ENCODE peak calls at places on chromosomes 13 and 19, in four cellular contexts. H is GM23338, X is body of pancreas, V is upper lobe of right lung. Q is an unnamed sample.

GRCh38 chr19:12777217-12778019 is 2.1 kb upstream of the HOOK2 start:
- DNase-seq in H (peak; percentile 93), X (peak; percentile 81), V (peak; percentile 93), Q (peak; percentile 80)

GRCh38 chr19:46818812-46819211 is 30.4 kb upstream of the SLC1A5 start:
- DNase-seq in H (peak; percentile 69), X (no peak), V (no peak), Q (peak; percentile 28)

GRCh38 chr13:50156140-50156539 is 140.9 kb downstream of the KCNRG start:
- DNase-seq in H (no peak), X (no peak), V (no peak), Q (peak; percentile 59)

GRCh38 chr19:24052811-24053210 is 34.2 kb upstream of the ZNF254 start:
- DNase-seq in H (no peak), X (no peak), V (no peak), Q (peak; percentile 59)

GRCh38 chr13:48585456-48585840 is 52.6 kb upstream of the RCBTB2 start:
- DNase-seq in H (peak; percentile 13), X (peak; percentile 44), V (no peak), Q (peak; percentile 54)

GRCh38 chr13:42569576-42570344 is 4.2 kb upstream of the TNFSF11 start:
- DNase-seq in H (no peak), X (no peak), V (no peak), Q (no peak)

GRCh38 chr13:29801737-29802305 is 48.6 kb downstream of the UBL3 start:
- DNase-seq in H (peak; percentile 33), X (no peak), V (peak; percentile 65), Q (peak; percentile 10)

GRCh38 chr13:29754486-29754806 is 96.0 kb downstream of the UBL3 start:
- DNase-seq in H (peak; percentile 79), X (no peak), V (no peak), Q (peak; percentile 48)

GRCh38 chr19:1239420-1239795 is 1.6 kb upstream of the CBARP start:
- DNase-seq in H (no peak), X (no peak), V (no peak), Q (no peak)

GRCh38 chr19:1239796-1240737 is 1.5 kb upstream of the ATP5F1D start:
- DNase-seq in H (peak; percentile 94), X (peak; percentile 83), V (peak; percentile 93), Q (peak; percentile 94)

GRCh38 chr19:1238373-1239303 is 833 bp upstream of the CBARP start:
- DNase-seq in H (no peak), X (no peak), V (peak; percentile 65), Q (no peak)

GRCh38 chr19:1241417-1242095 is at the start of gene ATP5F1D:
- DNase-seq in H (peak; percentile 98), X (peak; percentile 95), V (peak; percentile 98), Q (peak; percentile 95)

DNA sequence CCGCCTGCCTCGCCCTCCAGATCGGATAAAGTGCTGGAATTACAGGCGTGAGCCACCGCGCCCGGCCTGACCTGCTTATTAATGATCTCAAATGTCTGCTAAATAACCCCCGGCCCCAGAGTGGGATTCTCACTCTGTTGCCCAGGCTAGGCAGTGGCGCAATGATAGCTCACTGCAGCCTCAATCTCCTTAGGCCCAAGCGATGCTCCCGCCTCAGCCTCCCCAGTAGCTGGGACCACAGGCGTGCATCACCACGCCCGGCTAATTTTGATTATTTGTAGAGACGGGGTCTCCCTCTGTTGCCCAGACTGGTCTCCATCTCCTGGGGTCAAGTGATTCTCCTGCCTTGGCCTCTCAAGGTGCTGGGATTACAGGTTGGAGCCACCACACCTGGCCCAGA is 626 bp upstream of the ATP5F1D start:
- DNase-seq in H (no peak), X (no peak), V (no peak), Q (no peak)
- H3K4me3 ChIP-seq in H (peak overlapping the region; percentile 95), X (no peak overlapping the region), V (peak overlapping the region; percentile 88), Q (no peak overlapping the region)

DNA sequence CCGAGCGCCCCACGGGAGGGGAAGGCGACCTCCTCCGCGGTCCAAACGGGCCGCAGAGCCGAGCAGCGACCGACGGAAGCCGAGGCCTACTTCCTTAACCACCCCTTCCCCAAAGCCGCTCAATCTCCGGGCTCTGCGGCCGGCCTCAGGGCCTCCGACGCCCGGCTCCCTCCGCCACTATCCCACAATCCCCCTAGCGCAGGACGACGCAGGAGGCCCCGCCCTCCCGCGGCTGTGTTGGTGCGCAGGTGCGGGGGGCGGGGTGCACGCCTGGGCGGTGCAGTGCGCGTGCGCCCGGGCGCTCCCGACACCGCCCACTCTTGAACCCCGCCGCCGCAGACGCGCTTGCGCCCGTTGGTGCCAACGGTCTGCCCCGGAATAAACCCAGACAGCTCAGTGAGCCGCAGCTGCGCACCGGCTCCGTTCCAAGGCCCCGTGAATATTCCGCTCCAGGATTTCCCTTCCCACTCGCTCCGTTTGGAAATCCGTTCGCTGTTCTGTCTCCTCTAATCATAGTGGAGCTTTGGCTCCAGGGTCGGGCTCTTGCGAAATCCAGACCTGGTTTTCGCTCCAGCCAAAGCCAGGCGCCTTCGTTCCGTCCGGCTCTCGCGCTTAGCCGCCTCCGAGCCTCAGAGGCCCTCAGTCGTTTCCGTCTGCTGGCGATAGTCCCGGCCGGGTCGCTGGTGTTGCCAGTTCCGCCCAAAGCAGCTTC is at the start of gene PPP6R1:
- DNase-seq in H (peak; percentile 97), X (peak; percentile 98), V (peak; percentile 98), Q (peak; percentile 100)
- TF ChIP-seq CTCF in H (no peak), X (no peak), V (no peak), Q (no peak)

GRCh38 chr19:1672038-1672768 is 19.8 kb upstream of the TCF3 start:
- DNase-seq in H (peak; percentile 52), X (no peak), V (peak; percentile 80), Q (peak; percentile 33)
- H3K4me3 ChIP-seq in H (peak overlapping the region; percentile 51), X (no peak overlapping the region), V (no peak overlapping the region), Q (peak overlapping the region; percentile 25)

GRCh38 chr19:4578552-4579248 is 19.2 kb upstream of the SEMA6B start:
- DNase-seq in H (no peak), X (no peak), V (no peak), Q (no peak)

GRCh38 chr19:4580961-4581380 is 21.5 kb upstream of the SEMA6B start:
- DNase-seq in H (no peak), X (no peak), V (no peak), Q (no peak)

GRCh38 chr19:4581381-4582111 is 22.1 kb upstream of the SEMA6B start:
- DNase-seq in H (peak; percentile 72), X (no peak), V (no peak), Q (no peak)

GRCh38 chr19:4579389-4579788 is 19.9 kb upstream of the SEMA6B start:
- DNase-seq in H (no peak), X (no peak), V (no peak), Q (no peak)

GRCh38 chr19:4580021-4580901 is 20.8 kb upstream of the SEMA6B start:
- DNase-seq in H (peak; percentile 89), X (no peak), V (no peak), Q (no peak)
- TF ChIP-seq CTCF in H (peak; percentile 73), X (no peak), V (peak; percentile 6), Q (peak; percentile 2)

GRCh38 chr19:55087542-55087935 is 11.9 kb downstream of the EPS8L1 start:
- DNase-seq in H (peak; percentile 62), X (no peak), V (no peak), Q (no peak)

GRCh38 chr19:55088021-55088451 is 12.4 kb downstream of the EPS8L1 start:
- DNase-seq in H (no peak), X (no peak), V (no peak), Q (no peak)

GRCh38 chr19:55084416-55084815 is 8.7 kb downstream of the EPS8L1 start:
- DNase-seq in H (no peak), X (no peak), V (no peak), Q (no peak)

GRCh38 chr19:55086730-55087541 is 11.3 kb downstream of the EPS8L1 start:
- DNase-seq in H (peak; percentile 100), X (peak; percentile 81), V (peak; percentile 95), Q (peak; percentile 93)

DNA sequence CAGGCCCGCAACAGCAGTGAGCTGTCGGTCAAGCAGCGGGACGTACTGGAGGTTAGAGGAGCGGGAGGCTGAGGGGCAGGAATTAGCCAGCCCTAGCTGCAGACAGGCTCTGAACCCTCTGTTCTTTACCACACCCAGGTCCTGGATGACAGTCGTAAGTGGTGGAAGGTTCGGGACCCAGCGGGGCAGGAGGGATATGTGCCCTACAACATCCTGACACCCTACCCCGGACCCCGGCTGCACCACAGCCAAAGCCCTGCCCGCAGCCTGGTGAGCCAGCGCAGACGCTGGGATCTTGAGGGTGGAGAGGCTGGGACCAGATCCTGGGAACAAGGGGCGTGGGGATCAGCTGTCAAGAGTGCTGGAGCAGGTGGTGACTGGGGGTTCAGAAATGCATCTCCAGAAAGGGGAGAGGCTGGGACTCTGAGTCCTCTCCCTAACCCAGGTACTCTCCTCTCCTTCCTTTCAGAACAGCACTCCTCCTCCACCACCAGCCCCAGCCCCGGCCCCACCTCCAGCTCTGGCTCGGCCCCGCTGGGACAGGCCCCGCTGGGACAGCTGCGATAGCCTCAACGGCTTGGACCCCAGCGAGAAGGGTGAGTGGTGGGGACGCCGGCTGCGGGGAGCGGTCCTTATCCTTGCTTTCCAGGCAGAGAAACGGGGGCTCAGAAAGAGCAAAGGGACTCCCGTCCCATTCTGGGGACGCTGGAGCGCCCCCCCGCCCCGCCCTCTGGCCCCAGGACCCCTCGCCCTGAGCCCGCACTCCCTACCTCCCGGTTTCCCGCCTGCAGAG is 10.4 kb downstream of the EPS8L1 start:
- DNase-seq in H (peak; percentile 51), X (no peak), V (no peak), Q (no peak)
- H3K4me3 ChIP-seq in H (peak overlapping the region; percentile 79), X (no peak overlapping the region), V (peak overlapping the region; percentile 51), Q (peak overlapping the region; percentile 56)

Q was measured in fibroblast of villous mesenchyme.